ENCODE peak calls at places on chromosomes 13 and 19, in seven cellular contexts. U is nephron progenitor cell, K is neural progenitor cell, G is MCF 10A, R is AG09319, E is dorsolateral prefrontal cortex, I is fibroblast of lung. S is an unnamed sample.

GRCh38 chr13:28478127-28478526 is 16.8 kb downstream of the FLT1 start:
- DNase-seq in U (no peak), K (no peak), G (no peak), R (no peak), E (no peak), I (peak; percentile 25), S (no peak)

GRCh38 chr19:10112895-10113591 is 1.6 kb downstream of the P2RY11 start:
- DNase-seq in U (peak; percentile 65), K (peak; percentile 62), G (peak; percentile 68), R (no peak), E (no peak), I (peak; percentile 23), S (peak; percentile 65)

GRCh38 chr19:14890616-14891379 is 4.9 kb upstream of the OR7A17 start:
- DNase-seq in U (no peak), K (no peak), G (no peak), R (no peak), E (no peak), I (no peak), S (no peak)

GRCh38 chr13:109699628-109700071 is 86.7 kb downstream of the IRS2 start:
- DNase-seq in U (no peak), K (peak; percentile 22), G (no peak), R (no peak), E (no peak), I (no peak), S (peak; percentile 38)

GRCh38 chr19:50493171-50493570 is 16.5 kb upstream of the GARIN5A start:
- DNase-seq in U (no peak), K (no peak), G (no peak), R (no peak), E (no peak), I (no peak), S (no peak)

GRCh38 chr13:74039667-74040066 is 94.5 kb downstream of the KLF12 start:
- DNase-seq in U (no peak), K (no peak), G (no peak), R (no peak), E (no peak), I (no peak), S (no peak)

GRCh38 chr13:35995136-35995535 is 136.0 kb downstream of the DCLK1 start:
- DNase-seq in U (no peak), K (no peak), G (peak; percentile 27), R (no peak), E (no peak), I (no peak), S (no peak)

GRCh38 chr13:77009011-77009410 is 17.1 kb downstream of the CLN5 start:
- DNase-seq in U (no peak), K (no peak), G (no peak), R (no peak), E (no peak), I (peak; percentile 23), S (no peak)

GRCh38 chr19:18637644-18638630 is 1.1 kb downstream of the KLHL26 start:
- DNase-seq in U (no peak), K (no peak), G (peak; percentile 37), R (no peak), E (no peak), I (no peak), S (no peak)

GRCh38 chr19:30539315-30539714 is 167.1 kb downstream of the ZNF536 start:
- DNase-seq in U (no peak), K (no peak), G (no peak), R (no peak), E (no peak), I (no peak), S (no peak)

GRCh38 chr13:50990540-50991506 is 81.2 kb downstream of the RNASEH2B start:
- DNase-seq in U (peak; percentile 26), K (peak; percentile 49), G (no peak), R (no peak), E (peak; percentile 69), I (peak; percentile 73), S (no peak)

GRCh38 chr19:14166448-14166847 is 30.1 kb upstream of the ASF1B start:
- DNase-seq in U (no peak), K (no peak), G (no peak), R (no peak), E (no peak), I (no peak), S (no peak)

GRCh38 chr13:111973186-111974064 is 93.5 kb upstream of the SOX1 start:
- DNase-seq in U (no peak), K (peak; percentile 64), G (no peak), R (no peak), E (no peak), I (no peak), S (no peak)

GRCh38 chr13:19601749-19602725 is 31.4 kb upstream of the MPHOSPH8 start:
- DNase-seq in U (peak; percentile 68), K (peak; percentile 77), G (peak; percentile 46), R (no peak), E (peak; percentile 52), I (peak; percentile 54), S (peak; percentile 59)

GRCh38 chr13:100234006-100234405 is 145.1 kb downstream of the PCCA start:
- DNase-seq in U (no peak), K (peak; percentile 66), G (no peak), R (no peak), E (no peak), I (no peak), S (no peak)

GRCh38 chr13:111862836-111863815 is 203.8 kb upstream of the SOX1 start:
- DNase-seq in U (no peak), K (no peak), G (no peak), R (no peak), E (no peak), I (no peak), S (no peak)

GRCh38 chr13:49357694-49358093 is 86.2 kb downstream of the CAB39L start:
- DNase-seq in U (no peak), K (no peak), G (no peak), R (no peak), E (no peak), I (peak; percentile 85), S (no peak)

GRCh38 chr19:6707011-6707657 is 13.3 kb downstream of the C3 start:
- DNase-seq in U (no peak), K (no peak), G (no peak), R (no peak), E (no peak), I (no peak), S (no peak)

GRCh38 chr13:46963874-46964273 is 67.0 kb upstream of the HTR2A start:
- DNase-seq in U (no peak), K (no peak), G (no peak), R (no peak), E (no peak), I (no peak), S (no peak)

GRCh38 chr13:19681517-19681916 is 48.1 kb downstream of the MPHOSPH8 start:
- DNase-seq in U (no peak), K (peak; percentile 30), G (no peak), R (no peak), E (no peak), I (no peak), S (no peak)

GRCh38 chr19:40597329-40597838 is 3.8 kb upstream of the LTBP4 start:
- DNase-seq in U (no peak), K (no peak), G (no peak), R (no peak), E (no peak), I (no peak), S (no peak)

GRCh38 chr19:40594251-40594650 is 6.9 kb upstream of the LTBP4 start:
- DNase-seq in U (no peak), K (peak; percentile 51), G (no peak), R (no peak), E (peak; percentile 80), I (no peak), S (no peak)

GRCh38 chr19:40596608-40597328 is 4.4 kb upstream of the LTBP4 start:
- DNase-seq in U (peak; percentile 75), K (peak; percentile 84), G (peak; percentile 58), R (no peak), E (no peak), I (peak; percentile 60), S (peak; percentile 38)

GRCh38 chr19:40592170-40592569 is 9.0 kb upstream of the LTBP4 start:
- DNase-seq in U (no peak), K (peak; percentile 44), G (peak; percentile 76), R (no peak), E (no peak), I (peak; percentile 78), S (no peak)

GRCh38 chr19:40594657-40595077 is 6.5 kb upstream of the LTBP4 start:
- DNase-seq in U (no peak), K (no peak), G (peak; percentile 61), R (no peak), E (peak; percentile 82), I (peak; percentile 75), S (no peak)
- TF ChIP-seq CTCF in U (no peak), K (no peak), G (no peak), R (no peak), E (no peak), I (no peak), S (no peak)

DNA sequence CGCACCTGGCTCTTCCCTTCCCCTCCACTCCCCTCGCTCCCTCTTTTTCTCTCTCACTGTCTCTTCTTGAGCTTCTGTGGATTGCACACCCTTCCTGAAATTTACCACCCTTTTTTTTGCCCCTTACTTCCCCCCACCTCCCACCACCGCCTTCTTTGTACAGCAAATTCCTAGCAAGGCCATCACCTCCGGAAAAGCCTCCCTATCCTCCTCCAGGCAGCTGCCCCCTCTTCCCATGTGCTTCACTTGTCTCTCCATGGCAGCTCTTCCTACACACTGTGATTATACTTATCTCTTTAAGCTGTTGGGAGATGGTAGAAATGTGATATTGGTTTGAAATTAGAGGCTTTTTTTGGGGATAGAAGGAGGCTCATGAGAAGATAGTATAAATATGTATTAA is 28.3 kb upstream of the KCTD4 start:
- DNase-seq in U (no peak), K (no peak), G (no peak), R (no peak), E (no peak), I (no peak), S (no peak)
- TF ChIP-seq CTCF in U (no peak), K (no peak), G (no peak), R (no peak), E (no peak), I (no peak), S (no peak)

DNA sequence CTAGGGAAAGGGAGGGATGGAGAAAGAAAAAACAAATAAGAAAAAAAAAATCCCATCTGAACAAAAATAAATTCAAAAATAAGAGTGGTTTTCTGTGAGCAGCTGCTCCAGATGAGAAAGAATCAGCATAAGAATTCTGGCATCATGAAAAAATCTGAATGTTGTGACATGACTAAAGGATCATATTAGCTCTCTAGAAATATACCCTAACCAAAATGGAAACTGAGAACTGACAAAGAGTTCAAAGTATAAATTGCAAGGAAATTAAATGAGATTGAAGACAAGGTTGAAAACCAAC is 579.0 kb downstream of the UQCRFS1 start:
- DNase-seq in U (no peak), K (no peak), G (no peak), R (no peak), E (no peak), I (no peak), S (no peak)
- TF ChIP-seq CTCF in U (no peak), K (no peak), G (no peak), R (no peak), E (no peak), I (no peak), S (peak; percentile 49)

GRCh38 chr13:79060216-79060615 is 345.8 kb downstream of the RBM26 start:
- DNase-seq in U (no peak), K (no peak), G (no peak), R (no peak), E (no peak), I (no peak), S (no peak)

GRCh38 chr13:79051472-79051871 is 354.6 kb downstream of the RBM26 start:
- DNase-seq in U (no peak), K (no peak), G (no peak), R (no peak), E (no peak), I (no peak), S (no peak)

GRCh38 chr13:79062291-79062690 is 343.8 kb downstream of the RBM26 start:
- DNase-seq in U (no peak), K (no peak), G (no peak), R (no peak), E (no peak), I (no peak), S (no peak)

GRCh38 chr13:79056706-79057105 is 349.3 kb downstream of the RBM26 start:
- DNase-seq in U (no peak), K (no peak), G (no peak), R (no peak), E (no peak), I (no peak), S (no peak)
- TF ChIP-seq CTCF in U (peak; percentile 9), K (peak; percentile 54), G (no peak), R (no peak), E (no peak), I (no peak), S (no peak)